ENCODE peak calls at places on chromosome 11, in ten cellular contexts. F, W, N, E, B, P, Q, Y, R and X are unnamed samples.

GRCh38 chr11:106477776-106478175 is 400.3 kb downstream of the AASDHPPT start:
- DNase-seq in W (no peak), Q (peak), B (no peak), F (no peak), P (no peak), N (no peak), Y (no peak), E (no peak), R (no peak), X (no peak)

GRCh38 chr11:101342307-101342706 is 212.7 kb upstream of the PGR start:
- DNase-seq in F (no peak), N (no peak), B (no peak), Y (no peak), R (no peak), W (no peak), Q (no peak), P (no peak), E (no peak), X (no peak)

GRCh38 chr11:59822989-59823566 is 12.5 kb upstream of the MRPL16 start:
- DNase-seq in W (peak), Q (peak), N (no peak), R (no peak), Y (peak), E (no peak), F (no peak), B (no peak), P (peak), X (peak)

GRCh38 chr11:60951909-60952741 is at the start of gene SLC15A3:
- DNase-seq in B (no peak), F (peak), Y (no peak), Q (peak), E (peak), W (peak), R (peak), N (peak), P (no peak), X (no peak)

GRCh38 chr11:65862191-65862735 is 2.0 kb downstream of the MUS81 start:
- DNase-seq in W (no peak), P (peak), R (no peak), B (no peak), F (no peak), N (peak), E (no peak), Q (no peak), Y (no peak), X (no peak)

GRCh38 chr11:65431452-65432132 is 9.0 kb downstream of the NEAT1 start:
- DNase-seq in Q (peak), E (no peak), W (no peak), Y (peak), B (no peak), F (peak), R (no peak), N (no peak), P (no peak), X (no peak)

GRCh38 chr11:122804161-122804560 is 34.1 kb upstream of the CRTAM start:
- DNase-seq in Q (no peak), E (no peak), W (no peak), R (no peak), Y (no peak), N (no peak), P (no peak), B (no peak), F (no peak), X (no peak)

GRCh38 chr11:120314861-120315260 is 10.2 kb upstream of the TLCD5 start:
- DNase-seq in E (no peak), W (no peak), P (no peak), F (no peak), B (no peak), Y (no peak), R (no peak), N (no peak), Q (no peak), X (no peak)

GRCh38 chr11:27701262-27702105 is 1.2 kb upstream of the BDNF start:
- DNase-seq in Y (peak), P (peak), R (no peak), B (no peak), F (no peak), N (peak), W (peak), E (peak), Q (peak), X (no peak)

GRCh38 chr11:74546752-74547151 is 45.6 kb upstream of the POLD3 start:
- DNase-seq in N (no peak), Y (no peak), Q (no peak), R (no peak), P (no peak), F (no peak), E (no peak), B (no peak), W (no peak), X (peak)

GRCh38 chr11:112355726-112356125 is 95.1 kb upstream of the PLET1 start:
- DNase-seq in P (peak), Q (peak), N (no peak), W (peak), R (no peak), E (no peak), B (no peak), F (no peak), Y (peak), X (peak)

GRCh38 chr11:29019960-29020683 is 911.9 kb downstream of the METTL15 start:
- DNase-seq in R (no peak), Y (peak), Q (peak), P (no peak), E (no peak), F (no peak), N (no peak), B (no peak), W (peak), X (no peak)

GRCh38 chr11:19311306-19312030 is 70.7 kb upstream of the E2F8 start:
- DNase-seq in Q (peak), W (peak), P (peak), R (peak), B (no peak), Y (peak), N (no peak), E (peak), F (no peak), X (peak)

GRCh38 chr11:33685061-33685460 is 15.6 kb downstream of the C11orf91 start:
- DNase-seq in R (no peak), Q (no peak), B (no peak), E (no peak), P (no peak), Y (no peak), N (no peak), F (no peak), W (no peak), X (no peak)

GRCh38 chr11:18313985-18314763 is 7.8 kb downstream of the HPS5 start:
- DNase-seq in W (no peak), Q (peak), E (no peak), P (peak), R (no peak), Y (peak), F (no peak), B (no peak), N (no peak), X (no peak)

GRCh38 chr11:118530180-118530682 is 761 bp upstream of the TMEM25 start:
- DNase-seq in P (no peak), N (no peak), B (no peak), W (peak), E (no peak), F (no peak), Q (no peak), R (no peak), Y (no peak), X (no peak)

GRCh38 chr11:118531597-118532084 is 649 bp downstream of the TMEM25 start:
- DNase-seq in R (no peak), Q (no peak), B (no peak), N (no peak), P (no peak), W (peak), F (no peak), E (no peak), Y (no peak), X (no peak)

GRCh38 chr11:118529584-118530175 is 1.3 kb upstream of the TMEM25 start:
- DNase-seq in Y (no peak), B (no peak), F (no peak), Q (no peak), N (no peak), P (no peak), R (no peak), W (peak), E (no peak), X (no peak)

GRCh38 chr11:118532091-118532490 is 1.1 kb downstream of the TMEM25 start:
- DNase-seq in W (no peak), B (no peak), Y (no peak), Q (no peak), E (no peak), N (no peak), R (no peak), F (no peak), P (no peak), X (no peak)

DNA sequence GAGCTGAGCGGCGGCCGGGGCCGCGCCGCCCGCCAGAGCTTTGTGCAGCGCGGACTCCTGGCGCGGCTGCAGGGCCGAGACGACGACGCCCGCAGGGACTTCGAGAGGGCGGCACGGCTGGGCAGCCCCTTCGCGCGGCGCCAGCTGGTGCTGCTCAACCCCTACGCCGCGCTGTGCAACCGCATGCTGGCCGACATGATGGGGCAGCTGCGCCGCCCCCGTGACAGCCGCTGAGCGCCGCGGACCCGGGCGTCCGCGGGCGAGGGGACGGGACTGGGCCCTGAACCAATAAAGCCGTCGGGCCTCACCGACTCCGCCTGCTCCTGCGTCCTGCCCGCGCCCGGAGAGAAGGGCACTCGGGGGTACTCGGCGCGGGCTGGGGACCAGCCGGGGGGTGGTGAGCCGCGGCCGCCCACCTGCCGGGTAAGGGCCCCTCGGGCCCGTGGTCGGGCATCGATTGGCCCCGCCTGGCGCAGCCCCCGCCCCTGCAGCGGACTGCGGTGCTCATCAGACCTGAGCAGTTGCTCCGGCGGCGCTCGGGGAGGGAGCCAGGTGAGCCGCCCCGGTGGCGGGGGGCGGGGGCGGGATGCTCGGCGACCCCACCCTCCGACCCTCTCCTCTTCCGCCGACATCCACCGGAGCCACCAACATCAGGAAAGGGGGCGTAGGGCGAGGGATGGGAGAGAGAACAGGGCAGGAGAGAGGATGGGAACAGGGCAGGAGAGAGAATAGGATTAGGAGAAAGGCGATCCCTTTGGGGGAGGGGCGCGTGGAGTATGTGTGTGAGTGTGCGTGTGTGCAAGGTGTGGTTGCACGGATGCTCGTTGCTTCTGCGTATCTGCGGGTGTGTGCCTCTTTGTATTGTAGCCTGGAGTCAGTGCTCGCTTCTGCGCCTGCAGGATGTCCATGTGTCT is at the start of gene TMEM25:
- DNase-seq in N (peak), Q (peak), F (peak), Y (no peak), R (peak), E (peak), W (peak), P (no peak), B (no peak), X (peak)
- H3K4me3 ChIP-seq in N (peak), Q (peak), F (peak), Y (peak), R (peak), E (peak), W (peak), P (no peak), B (peak), X (peak)

DNA sequence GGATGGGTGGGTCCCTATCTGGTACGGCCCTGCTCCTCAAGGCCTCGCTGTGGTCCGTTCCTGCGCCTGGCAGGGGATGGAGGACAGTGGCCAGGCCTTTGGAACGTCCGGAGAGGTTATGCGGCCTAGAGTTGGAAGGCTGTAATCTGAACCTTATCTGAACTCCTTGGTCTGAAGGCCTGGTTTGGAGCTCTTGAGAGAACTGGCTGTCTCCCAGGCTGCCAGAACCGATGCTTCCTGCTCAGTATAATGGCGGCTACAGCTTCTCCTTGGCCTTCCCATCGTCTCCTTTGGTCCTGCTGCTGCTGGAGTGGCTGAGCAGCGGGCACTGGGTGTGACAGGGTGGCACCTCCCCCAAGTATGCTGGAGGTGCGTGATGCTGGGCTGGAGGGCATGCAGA is 72.8 kb downstream of the FLI1 start:
- DNase-seq in P (no peak), Q (peak), B (no peak), R (no peak), W (no peak), F (no peak), N (no peak), E (peak), Y (no peak), X (no peak)
- H3K4me3 ChIP-seq in P (no peak), Q (no peak), B (no peak), R (no peak), W (no peak), F (no peak), N (no peak), E (no peak), Y (no peak), X (no peak)

DNA sequence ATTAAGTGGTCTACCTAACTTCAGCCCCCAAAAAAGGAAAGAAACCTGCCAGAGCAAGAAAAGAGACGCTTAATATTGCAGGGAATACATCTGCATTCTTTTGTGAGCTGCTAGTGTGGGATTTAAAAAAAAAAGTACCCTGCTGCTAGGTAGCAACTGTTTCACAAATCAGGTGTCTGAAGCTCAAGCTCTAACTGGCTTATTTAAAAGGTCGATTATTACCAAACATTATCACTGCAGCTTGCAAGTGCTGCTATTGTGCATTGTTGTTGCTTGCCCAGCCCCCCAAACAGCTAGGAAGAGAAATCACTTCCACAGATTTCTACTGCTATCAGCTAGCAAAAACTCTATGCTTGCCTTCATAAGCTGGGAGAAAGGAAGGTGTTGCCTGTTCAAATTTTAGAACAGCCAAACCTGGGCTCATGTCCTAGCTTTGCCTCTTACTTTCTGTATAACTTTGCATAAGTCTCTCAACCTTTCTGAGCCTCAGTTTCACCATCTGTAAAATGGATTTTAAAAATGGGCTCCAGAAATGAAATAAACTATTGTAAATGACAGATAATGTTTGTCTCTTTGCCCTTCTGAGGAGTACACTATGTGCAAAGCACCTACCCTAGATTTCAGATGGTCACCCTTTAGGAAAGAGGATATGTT is 68.9 kb downstream of the FAM168A start:
- DNase-seq in R (no peak), Y (no peak), F (no peak), B (no peak), N (no peak), P (no peak), W (no peak), Q (no peak), E (no peak), X (no peak)
- H3K4me3 ChIP-seq in R (no peak), Y (no peak), F (no peak), B (no peak), N (peak), P (no peak), W (no peak), Q (no peak), E (peak), X (no peak)

DNA sequence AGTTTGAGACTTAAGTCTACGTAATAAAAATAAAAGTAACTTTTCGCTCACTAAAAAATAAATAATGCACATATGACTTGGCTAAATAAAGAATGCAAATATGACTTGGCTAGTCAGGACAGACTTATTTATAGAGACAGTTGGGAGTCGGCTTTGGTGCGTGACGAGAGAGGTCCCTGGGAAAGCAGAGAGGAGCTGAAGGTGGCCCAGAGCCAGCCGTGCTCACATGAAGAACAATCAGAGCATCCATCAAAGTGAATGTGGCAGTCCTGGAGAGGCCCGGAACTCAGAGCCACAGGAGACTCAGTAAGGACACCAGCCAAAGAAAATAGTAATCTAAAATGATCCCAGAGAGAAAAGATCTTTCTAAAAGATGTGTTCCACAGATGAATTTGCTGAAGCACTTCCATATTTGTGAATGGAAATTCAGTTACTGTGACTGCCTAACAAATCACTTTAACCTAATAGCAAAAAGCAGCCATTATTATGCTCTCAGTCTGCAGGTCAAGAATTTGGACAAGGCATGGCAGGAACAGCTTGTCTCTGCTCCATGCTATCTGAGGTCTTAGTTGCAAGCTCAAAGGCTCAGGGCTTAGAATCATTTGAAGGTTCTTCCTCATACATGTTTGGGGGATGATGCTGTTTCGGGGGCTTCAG is 34.8 kb downstream of the CWC15 start:
- DNase-seq in P (no peak), Y (no peak), F (no peak), R (peak), W (no peak), E (peak), Q (peak), B (peak), N (peak), X (no peak)
- H3K4me3 ChIP-seq in P (no peak), Y (no peak), F (no peak), R (no peak), W (no peak), E (no peak), Q (no peak), B (no peak), N (no peak), X (no peak)

GRCh38 chr11:2137202-2138071 is 1.8 kb downstream of the IGF2 start:
- DNase-seq in Q (peak), W (peak), E (peak), B (no peak), F (no peak), P (peak), R (peak), Y (peak), N (no peak), X (no peak)
- H3K4me3 ChIP-seq in Q (peak), W (peak), E (peak), B (peak), F (no peak), P (peak), R (no peak), Y (peak), N (peak), X (no peak)